ENCODE peak calls at places on chromosomes 3 and 15, in ten cellular contexts. F is aorta; H is CD4-positive, alpha-beta T cell; M is Caki2; B is NCI-H345; V is ovary; T is dermis microvascular lymphatic vessel endothelial cell; Z is CD8-positive, alpha-beta memory T cell; O is activated T-helper 1 cell treated with anti-CD3 and anti-CD28 coated beads, Interleukin-2, amount 50 U/mL, for 16 hours; A is cardiac fibroblast. G is an unnamed sample.

GRCh38 chr3:139710212-139710611 is 32.4 kb upstream of the NMNAT3 start:
- DNase-seq in F (no peak), H (no peak), M (no peak), B (peak), V (no peak), T (no peak), Z (no peak), O (no peak), A (no peak), G (no peak)

GRCh38 chr15:95739161-95739560 is 591.3 kb upstream of the NR2F2 start:
- DNase-seq in F (no peak), H (no peak), M (no peak), B (no peak), V (no peak), T (no peak), Z (no peak), O (no peak), A (no peak), G (no peak)

GRCh38 chr3:128269131-128269775 is 116.0 kb downstream of the EEFSEC start:
- DNase-seq in F (no peak), H (no peak), M (no peak), B (no peak), V (no peak), T (no peak), Z (no peak), O (no peak), A (no peak), G (no peak)

GRCh38 chr3:59150039-59150438 is 100.2 kb upstream of the CFAP20DC start:
- DNase-seq in F (no peak), H (no peak), M (no peak), B (no peak), V (no peak), T (no peak), Z (no peak), O (no peak), A (no peak), G (no peak)

GRCh38 chr15:92113832-92114231 is 260.3 kb downstream of the SLCO3A1 start:
- DNase-seq in F (no peak), H (no peak), M (no peak), B (no peak), V (no peak), T (no peak), Z (no peak), O (no peak), A (no peak), G (no peak)

GRCh38 chr3:104887069-104887468 is 479.6 kb upstream of the ALCAM start:
- DNase-seq in F (no peak), H (no peak), M (no peak), B (no peak), V (no peak), T (no peak), Z (no peak), O (no peak), A (no peak), G (no peak)

GRCh38 chr3:43621406-43621973 is 321 bp downstream of the ANO10 start:
- DNase-seq in F (peak), H (no peak), M (no peak), B (no peak), V (no peak), T (no peak), Z (no peak), O (no peak), A (peak), G (no peak)

GRCh38 chr3:22399566-22399965 is 648.6 kb upstream of the ZNF385D start:
- DNase-seq in F (no peak), H (no peak), M (no peak), B (no peak), V (no peak), T (no peak), Z (no peak), O (no peak), A (no peak), G (no peak)

GRCh38 chr3:142595581-142595950 is 627 bp upstream of the PLS1 start:
- DNase-seq in F (no peak), H (no peak), M (peak), B (peak), V (no peak), T (no peak), Z (no peak), O (no peak), A (peak), G (peak)

GRCh38 chr3:186636536-186636935 is 3.7 kb upstream of the FETUB start:
- DNase-seq in F (no peak), H (no peak), M (no peak), B (no peak), V (no peak), T (no peak), Z (no peak), O (no peak), A (no peak), G (no peak)

GRCh38 chr3:65342084-65342683 is 654.4 kb upstream of the ADAMTS9 start:
- DNase-seq in F (no peak), H (no peak), M (peak), B (no peak), V (no peak), T (peak), Z (no peak), O (no peak), A (peak), G (no peak)

GRCh38 chr3:127738192-127738840 is 65.6 kb downstream of the ABTB1 start:
- DNase-seq in F (no peak), H (no peak), M (peak), B (no peak), V (no peak), T (no peak), Z (no peak), O (no peak), A (peak), G (no peak)

GRCh38 chr3:193641376-193641775 is 48.4 kb downstream of the OPA1 start:
- DNase-seq in F (no peak), H (no peak), M (no peak), B (no peak), V (no peak), T (no peak), Z (no peak), O (no peak), A (no peak), G (no peak)

GRCh38 chr15:68209735-68210408 is 4.7 kb upstream of the CALML4 start:
- DNase-seq in F (peak), H (no peak), M (no peak), B (no peak), V (no peak), T (no peak), Z (no peak), O (no peak), A (no peak), G (no peak)